ENCODE peak calls at places on chromosomes 12 and 14, in four cellular contexts. V, J, P and K are unnamed samples.

GRCh38 chr12:50162225-50162624 is 4.9 kb downstream of the CERS5 start:
- DNase-seq in V (no peak), J (no peak), P (no peak), K (no peak)

GRCh38 chr12:4272014-4272975 is 1.3 kb upstream of the CCND2 start:
- DNase-seq in V (peak; percentile 67), J (peak; percentile 83), P (peak; percentile 95), K (peak; percentile 19)

GRCh38 chr12:14850929-14851663 is 7.8 kb upstream of the ART4 start:
- DNase-seq in V (no peak), J (no peak), P (peak; percentile 88), K (no peak)

GRCh38 chr12:79668113-79668512 is 22.7 kb downstream of the PAWR start:
- DNase-seq in V (no peak), J (no peak), P (no peak), K (no peak)

GRCh38 chr12:49529409-49529808 is 9.4 kb upstream of the KCNH3 start:
- DNase-seq in V (no peak), J (no peak), P (no peak), K (no peak)

GRCh38 chr12:1305063-1305434 is 289.3 kb downstream of the FBXL14 start:
- DNase-seq in V (no peak), J (no peak), P (no peak), K (no peak)

GRCh38 chr14:65040666-65041433 is 54.2 kb downstream of the FNTB start:
- DNase-seq in V (no peak), J (no peak), P (no peak), K (no peak)

GRCh38 chr12:71967176-71967575 is 28.5 kb downstream of the TPH2 start:
- DNase-seq in V (no peak), J (no peak), P (no peak), K (no peak)

GRCh38 chr14:103696027-103696402 is 19.2 kb downstream of the XRCC3 start:
- DNase-seq in V (no peak), J (no peak), P (no peak), K (no peak)

GRCh38 chr12:104307655-104308000 is 4.1 kb downstream of the EID3 start:
- DNase-seq in V (no peak), J (no peak), P (no peak), K (no peak)

GRCh38 chr14:85316701-85317100 is 213.2 kb upstream of the FLRT2 start:
- DNase-seq in V (no peak), J (no peak), P (no peak), K (no peak)

GRCh38 chr12:109448272-109448671 is 28.8 kb downstream of the KCTD10 start:
- DNase-seq in V (no peak), J (no peak), P (no peak), K (no peak)

GRCh38 chr14:49477576-49477975 is 108.6 kb downstream of the RPS29 start:
- DNase-seq in V (no peak), J (no peak), P (no peak), K (no peak)

GRCh38 chr12:121038861-121039654 is at the start of gene OASL:
- DNase-seq in V (peak; percentile 20), J (peak; percentile 36), P (peak; percentile 36), K (peak; percentile 77)

GRCh38 chr12:28278499-28278898 is 88.2 kb downstream of the CCDC91 start:
- DNase-seq in V (no peak), J (no peak), P (no peak), K (no peak)

GRCh38 chr12:111664961-111665865 is 20.5 kb downstream of the BRAP start:
- DNase-seq in V (no peak), J (no peak), P (no peak), K (no peak)

GRCh38 chr12:111664510-111664909 is 21.2 kb downstream of the BRAP start:
- DNase-seq in V (no peak), J (no peak), P (no peak), K (no peak)
- H3K27ac ChIP-seq in V (no peak overlapping the region), J (no peak overlapping the region), P (no peak overlapping the region), K (no peak overlapping the region)

GRCh38 chr12:55931780-55932545 is 1.0 kb downstream of the DGKA start:
- DNase-seq in V (peak; percentile 52), J (peak; percentile 59), P (no peak), K (no peak)

GRCh38 chr12:55929306-55929791 is 1.6 kb upstream of the DGKA start:
- DNase-seq in V (no peak), J (peak; percentile 99), P (peak; percentile 76), K (no peak)

GRCh38 chr12:55931317-55931779 is 386 bp downstream of the DGKA start:
- DNase-seq in V (peak; percentile 30), J (no peak), P (no peak), K (no peak)

GRCh38 chr12:55932546-55932919 is 1.6 kb downstream of the DGKA start:
- DNase-seq in V (no peak), J (peak; percentile 53), P (no peak), K (no peak)

DNA sequence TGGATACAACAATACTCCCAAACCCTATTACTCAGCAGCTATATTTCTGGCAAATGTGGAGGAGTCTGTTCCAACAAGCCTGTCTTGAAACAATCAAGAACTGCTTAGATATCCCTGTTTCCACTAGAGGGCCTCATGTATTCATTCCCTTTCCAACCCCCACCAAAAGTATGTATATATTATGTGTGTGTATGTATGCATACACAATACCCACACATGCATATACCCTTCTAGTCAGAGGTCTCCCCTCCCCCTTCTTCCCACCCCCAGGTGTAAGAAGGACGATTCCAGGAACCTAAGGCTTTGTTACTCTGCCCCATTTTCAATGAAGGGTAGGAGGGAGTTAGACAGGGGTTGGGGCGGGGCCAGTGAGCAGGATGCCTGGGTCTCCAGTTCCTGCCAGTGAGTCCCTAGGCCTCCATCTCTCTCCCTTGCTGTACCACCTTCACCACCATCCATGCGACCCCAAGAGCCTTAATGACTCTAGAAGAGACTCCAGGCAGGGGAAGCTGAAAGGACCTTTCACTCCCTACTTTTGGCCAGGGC is at the start of gene DGKA:
- DNase-seq in V (no peak), J (peak; percentile 97), P (peak; percentile 58), K (peak; percentile 59)
- H3K4me1 ChIP-seq in V (peaks cover 48% of the 10 kb centered on the region), J (peaks cover 69% of the 10 kb centered on the region), P (peaks cover 26% of the 10 kb centered on the region), K (peaks cover 58% of the 10 kb centered on the region)

GRCh38 chr12:6953417-6954315 is 2.5 kb downstream of the PTPN6 start:
- DNase-seq in V (no peak), J (peak; percentile 81), P (peak; percentile 82), K (no peak)
- H3K4me3 ChIP-seq in V (no peak overlapping the region), J (peak overlapping the region; percentile 30), P (peak overlapping the region; percentile 80), K (no peak overlapping the region)

GRCh38 chr14:92644166-92644565 is 104.3 kb downstream of the LGMN start:
- DNase-seq in V (no peak), J (no peak), P (no peak), K (peak; percentile 66)
- H3K27ac ChIP-seq in V (no peak overlapping the region), J (no peak overlapping the region), P (no peak overlapping the region), K (peak overlapping the region; percentile 99)

DNA sequence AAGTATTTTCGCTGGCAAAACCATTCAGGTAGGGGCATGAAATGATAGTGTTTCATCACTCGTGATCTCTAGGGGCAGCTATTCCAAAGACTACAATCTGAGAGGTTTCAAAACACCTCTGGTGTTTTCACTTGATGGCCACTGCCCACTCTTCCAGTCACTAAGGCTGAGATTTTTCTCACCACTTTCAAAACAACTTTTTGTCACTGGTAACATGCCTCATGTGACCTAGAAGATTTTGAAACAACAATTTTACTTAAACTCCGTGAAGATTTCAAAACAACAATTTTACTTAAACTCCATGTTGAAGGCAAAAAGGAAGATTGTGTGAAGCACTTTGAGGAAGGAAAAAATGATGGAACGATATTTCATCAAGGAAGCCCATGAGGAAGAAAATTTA is 1.2 kb upstream of the IRAK3 start:
- DNase-seq in V (no peak), J (no peak), P (no peak), K (no peak)
- H3K4me1 ChIP-seq in V (peaks cover 5% of the 10 kb centered on the region), J (no peaks in the 10 kb centered on the region), P (no peaks in the 10 kb centered on the region), K (no peaks in the 10 kb centered on the region)

DNA sequence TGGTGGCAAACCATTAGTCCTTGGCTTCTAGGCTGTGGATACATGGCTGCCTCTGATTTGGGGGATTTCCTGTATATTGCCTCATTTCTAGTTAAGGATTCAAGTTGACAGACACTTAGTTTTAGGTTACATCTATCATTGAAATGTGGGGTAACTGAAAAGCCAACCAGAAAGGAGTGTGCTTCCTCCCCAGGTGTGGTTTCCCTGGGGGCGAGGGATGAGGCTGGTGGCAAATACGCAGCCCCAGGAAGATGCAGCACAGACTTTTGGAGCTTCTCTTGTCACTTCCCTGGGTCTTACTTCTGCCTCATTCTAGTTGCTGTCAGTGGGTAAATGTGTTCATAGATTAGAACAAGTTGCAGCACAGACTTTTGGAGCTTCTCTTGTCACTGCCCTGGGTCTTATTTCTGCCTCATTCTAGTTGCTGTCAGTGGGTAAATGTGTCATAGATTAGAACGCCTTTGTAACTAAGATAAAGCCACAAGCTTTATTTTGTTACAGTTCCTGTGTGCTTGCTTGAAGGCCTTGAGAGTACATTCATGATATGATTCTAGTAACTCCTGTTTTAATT is 85.1 kb downstream of the BORCS5 start:
- DNase-seq in V (no peak), J (peak; percentile 34), P (no peak), K (no peak)
- H3K4me3 ChIP-seq in V (no peak overlapping the region), J (no peak overlapping the region), P (no peak overlapping the region), K (no peak overlapping the region)

GRCh38 chr14:75452324-75452723 is 24.5 kb downstream of the JDP2 start:
- DNase-seq in V (peak; percentile 13), J (no peak), P (no peak), K (no peak)
- H3K27ac ChIP-seq in V (peak overlapping the region; percentile 46), J (no peak overlapping the region), P (no peak overlapping the region), K (peak overlapping the region; percentile 93)

GRCh38 chr14:54533100-54533499 is 23.4 kb downstream of the CGRRF1 start:
- DNase-seq in V (no peak), J (no peak), P (no peak), K (no peak)

GRCh38 chr14:54538055-54538454 is 28.3 kb downstream of the CGRRF1 start:
- DNase-seq in V (no peak), J (no peak), P (no peak), K (no peak)

GRCh38 chr14:54535126-54535525 is 25.4 kb downstream of the CGRRF1 start:
- DNase-seq in V (no peak), J (no peak), P (no peak), K (no peak)

GRCh38 chr14:54532111-54533012 is 22.7 kb downstream of the CGRRF1 start:
- DNase-seq in V (no peak), J (no peak), P (peak; percentile 69), K (no peak)

DNA sequence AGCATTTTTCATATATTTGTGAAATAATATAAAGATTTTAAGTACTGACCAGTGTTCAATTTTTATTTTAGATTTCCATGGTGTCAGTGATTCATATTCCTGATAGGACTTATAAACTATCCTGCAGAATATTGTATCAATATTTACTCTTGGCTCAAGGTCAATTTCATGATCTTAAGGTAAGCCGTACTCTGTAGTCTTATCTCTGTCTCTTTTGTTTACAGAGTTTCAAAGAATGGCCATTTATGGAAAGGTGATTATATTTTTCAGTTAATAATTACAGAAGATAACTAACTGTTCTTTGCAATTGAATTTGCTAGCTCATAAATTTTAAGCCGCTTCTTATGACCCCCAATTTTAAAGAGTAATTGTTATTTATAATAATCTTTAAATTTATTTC is 27.9 kb downstream of the CGRRF1 start:
- DNase-seq in V (no peak), J (no peak), P (no peak), K (no peak)
- H3K4me1 ChIP-seq in V (peaks cover 17% of the 10 kb centered on the region), J (no peaks in the 10 kb centered on the region), P (peaks cover 2% of the 10 kb centered on the region), K (no peaks in the 10 kb centered on the region)

GRCh38 chr12:68809190-68810026 is 1.4 kb downstream of the MDM2 start:
- DNase-seq in V (no peak), J (no peak), P (no peak), K (no peak)
- H3K4me3 ChIP-seq in V (peak overlapping the region; percentile 83), J (peak overlapping the region; percentile 81), P (peak overlapping the region; percentile 91), K (peak overlapping the region; percentile 84)